ENCODE peak calls at places on chromosomes 7 and 10, in five cellular contexts. B is PC-3, U is mammary epithelial cell, G is neural progenitor cell, S is astrocyte. F is an unnamed sample.

GRCh38 chr10:34254596-34254995 is 560.5 kb downstream of the PARD3 start:
- DNase-seq in B (peak; percentile 100), U (peak; percentile 94), G (no peak), S (peak; percentile 75), F (peak; percentile 94)

GRCh38 chr7:132527467-132528410 is 48.5 kb downstream of the PLXNA4 start:
- DNase-seq in B (no peak), U (no peak), G (no peak), S (no peak), F (no peak)

GRCh38 chr10:124030711-124031110 is 62.7 kb downstream of the CHST15 start:
- DNase-seq in B (no peak), U (no peak), G (no peak), S (no peak), F (no peak)

GRCh38 chr10:103276941-103277712 is at the start of gene INA:
- DNase-seq in B (no peak), U (peak; percentile 54), G (peak; percentile 94), S (peak; percentile 18), F (no peak)

GRCh38 chr10:87660484-87661133 is 931 bp downstream of the PAPSS2 start:
- DNase-seq in B (no peak), U (no peak), G (no peak), S (peak; percentile 77), F (no peak)

GRCh38 chr7:517848-518629 is 1.6 kb downstream of the PDGFA start:
- DNase-seq in B (peak; percentile 42), U (peak; percentile 59), G (peak; percentile 71), S (peak; percentile 62), F (no peak)

GRCh38 chr10:52639652-52640051 is 132.9 kb downstream of the MBL2 start:
- DNase-seq in B (peak; percentile 50), U (peak; percentile 33), G (no peak), S (peak; percentile 65), F (no peak)

GRCh38 chr7:77734590-77735421 is 38.5 kb downstream of the RSBN1L start:
- DNase-seq in B (no peak), U (no peak), G (no peak), S (no peak), F (no peak)

GRCh38 chr7:14806886-14807285 is 95.7 kb downstream of the DGKB start:
- DNase-seq in B (no peak), U (no peak), G (no peak), S (peak; percentile 29), F (no peak)

GRCh38 chr10:133372507-133372906 is 647 bp downstream of the ECHS1 start:
- DNase-seq in B (no peak), U (no peak), G (no peak), S (no peak), F (no peak)
- H3K4me2 ChIP-seq in B (peak overlapping the region; percentile 70), U (peak overlapping the region; percentile 86), G (peak overlapping the region; percentile 78), S (peak overlapping the region; percentile 74), F (peak overlapping the region; percentile 45)

GRCh38 chr10:84342584-84342983 is 14.2 kb downstream of the CCSER2 start:
- DNase-seq in B (no peak), U (no peak), G (no peak), S (no peak), F (no peak)
- H3K4me2 ChIP-seq in B (no peak overlapping the region), U (no peak overlapping the region), G (no peak overlapping the region), S (no peak overlapping the region), F (no peak overlapping the region)

GRCh38 chr10:127992376-127992775 is 85.5 kb downstream of the PTPRE start:
- DNase-seq in B (no peak), U (no peak), G (no peak), S (no peak), F (no peak)

GRCh38 chr10:127991543-127992255 is 84.8 kb downstream of the PTPRE start:
- DNase-seq in B (no peak), U (no peak), G (no peak), S (peak; percentile 60), F (no peak)

GRCh38 chr10:127993281-127993680 is 86.4 kb downstream of the PTPRE start:
- DNase-seq in B (no peak), U (no peak), G (no peak), S (no peak), F (no peak)

GRCh38 chr10:127989481-127989964 is 82.6 kb downstream of the PTPRE start:
- DNase-seq in B (no peak), U (no peak), G (no peak), S (peak; percentile 63), F (no peak)

DNA sequence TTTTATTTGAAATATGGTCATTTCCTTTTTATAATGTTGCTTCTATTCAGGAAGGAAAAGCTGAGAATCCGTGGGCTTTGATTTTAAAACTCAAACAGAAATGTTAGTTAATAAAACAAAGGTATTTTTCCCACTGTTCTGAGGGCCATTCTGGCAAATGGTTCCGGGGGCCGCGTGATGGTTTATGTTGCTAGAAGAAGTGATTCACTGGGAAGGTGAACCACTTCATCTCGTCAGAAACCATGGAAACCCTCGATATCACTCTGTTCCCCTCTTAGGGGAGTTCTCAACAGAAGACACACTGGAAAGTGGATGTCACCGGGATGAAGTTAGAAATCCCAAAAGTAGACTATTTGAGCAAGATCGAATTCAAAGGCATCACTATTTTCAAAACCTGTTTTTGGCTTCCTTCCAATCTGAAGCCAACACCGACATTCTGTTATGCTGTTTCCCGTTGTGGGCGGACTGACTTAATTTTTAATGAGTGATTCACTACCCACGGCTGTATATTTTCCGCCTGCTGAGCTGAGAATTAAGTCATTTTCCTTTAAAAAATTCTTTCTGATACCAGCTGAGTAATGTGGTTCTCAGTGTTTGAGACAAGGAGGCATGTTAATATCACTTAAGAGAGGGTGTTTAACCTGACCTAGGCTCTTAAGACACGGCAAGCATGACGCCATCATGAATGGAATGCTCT is 84.1 kb downstream of the PTPRE start:
- DNase-seq in B (peak; percentile 53), U (peak; percentile 91), G (no peak), S (peak; percentile 98), F (peak; percentile 71)
- H3K4me2 ChIP-seq in B (peak overlapping the region; percentile 73), U (peak overlapping the region; percentile 78), G (no peak overlapping the region), S (peak overlapping the region; percentile 84), F (peak overlapping the region; percentile 53)

GRCh38 chr7:38195804-38196595 is 18.0 kb downstream of the STARD3NL start:
- DNase-seq in B (no peak), U (peak; percentile 50), G (no peak), S (peak; percentile 64), F (no peak)
- H3K4me2 ChIP-seq in B (peak overlapping the region; percentile 44), U (peak overlapping the region; percentile 48), G (no peak overlapping the region), S (peak overlapping the region; percentile 48), F (no peak overlapping the region)

GRCh38 chr7:156703773-156704482 is 63.4 kb downstream of the RNF32 start:
- DNase-seq in B (no peak), U (peak; percentile 20), G (no peak), S (no peak), F (no peak)
- H3K4me2 ChIP-seq in B (no peak overlapping the region), U (no peak overlapping the region), G (no peak overlapping the region), S (no peak overlapping the region), F (no peak overlapping the region)

GRCh38 chr10:77845455-77845850 is 81.1 kb downstream of the DLG5 start:
- DNase-seq in B (no peak), U (no peak), G (no peak), S (no peak), F (no peak)

GRCh38 chr10:77844713-77845454 is 81.7 kb downstream of the DLG5 start:
- DNase-seq in B (peak; percentile 98), U (peak; percentile 85), G (no peak), S (peak; percentile 87), F (no peak)

GRCh38 chr10:77844177-77844576 is 82.4 kb downstream of the DLG5 start:
- DNase-seq in B (no peak), U (no peak), G (no peak), S (no peak), F (no peak)

GRCh38 chr10:77849039-77849664 is 77.4 kb downstream of the DLG5 start:
- DNase-seq in B (no peak), U (no peak), G (peak; percentile 71), S (no peak), F (no peak)

DNA sequence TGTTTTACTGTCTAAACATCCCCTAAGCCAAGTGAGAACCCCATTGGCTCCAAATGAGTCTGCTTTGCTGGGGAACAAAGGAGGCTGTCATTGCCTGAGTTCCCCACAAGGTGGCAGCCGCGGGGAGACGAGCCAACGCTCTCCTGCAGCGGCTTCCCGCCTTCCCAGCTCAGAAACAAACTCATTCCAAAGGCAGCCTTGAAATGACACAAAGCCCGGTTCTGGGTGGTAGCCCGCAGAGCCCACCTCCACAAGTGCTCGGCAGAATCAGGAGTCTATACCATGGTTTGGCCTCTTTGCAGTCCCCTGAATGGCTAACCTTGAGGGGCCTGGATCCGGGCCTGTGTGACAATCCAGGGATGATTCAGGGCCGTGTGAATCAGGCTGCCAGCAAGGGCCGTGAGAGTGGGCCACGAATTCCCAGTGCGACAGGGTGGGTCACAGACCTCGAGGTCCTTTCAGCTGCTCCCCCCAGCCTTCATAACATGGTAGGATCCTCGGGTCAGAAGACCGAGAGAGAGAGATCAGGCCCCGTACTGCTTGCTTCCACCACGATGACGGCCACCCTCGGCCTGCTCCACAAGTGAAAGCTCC is 79.7 kb downstream of the DLG5 start:
- DNase-seq in B (peak; percentile 98), U (peak; percentile 46), G (peak; percentile 87), S (peak; percentile 33), F (no peak)
- H3K4me2 ChIP-seq in B (peak overlapping the region; percentile 7), U (no peak overlapping the region), G (no peak overlapping the region), S (peak overlapping the region; percentile 56), F (no peak overlapping the region)

GRCh38 chr10:63221950-63222349 is 88.8 kb downstream of the NRBF2 start:
- DNase-seq in B (no peak), U (no peak), G (no peak), S (no peak), F (no peak)
- H3K4me2 ChIP-seq in B (no peak overlapping the region), U (no peak overlapping the region), G (no peak overlapping the region), S (no peak overlapping the region), F (no peak overlapping the region)

DNA sequence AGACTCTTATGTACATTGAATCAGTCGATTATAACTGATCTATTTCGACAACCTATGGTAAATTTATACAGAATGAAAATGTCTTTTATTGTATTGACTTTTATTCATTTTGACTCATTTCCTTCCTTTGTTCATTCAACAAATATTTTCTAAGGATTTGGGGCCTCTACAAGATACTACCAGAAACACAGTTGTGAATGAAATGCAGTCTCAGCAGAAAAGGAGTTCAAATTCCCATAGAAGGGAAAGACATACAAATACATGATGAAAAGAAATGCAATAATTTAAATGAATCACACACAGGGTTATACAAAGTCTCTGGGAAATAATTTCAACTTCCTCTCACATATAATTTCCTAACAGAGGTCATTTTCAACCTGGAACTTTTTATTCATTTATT is 134.0 kb upstream of the SEMA3A start:
- DNase-seq in B (peak; percentile 61), U (no peak), G (no peak), S (no peak), F (no peak)
- H3K4me2 ChIP-seq in B (peak overlapping the region; percentile 52), U (no peak overlapping the region), G (no peak overlapping the region), S (no peak overlapping the region), F (no peak overlapping the region)

F was measured in keratinocyte.